ENCODE peak calls at places on chromosomes 1 and 21, in four cellular contexts. L is psoas muscle, W is retinal pigment epithelial cell, U is IMR-90. Y is an unnamed sample.

GRCh38 chr1:2466834-2467554 is 9.1 kb upstream of the PLCH2 start:
- DNase-seq in W (no peak), L (no peak), U (no peak), Y (no peak)

GRCh38 chr1:55288245-55288644 is 73.1 kb upstream of the USP24 start:
- DNase-seq in W (no peak), L (peak), U (no peak), Y (peak)

GRCh38 chr21:41928621-41929220 is 25.1 kb downstream of the C2CD2 start:
- DNase-seq in W (no peak), U (no peak), L (no peak), Y (no peak)

GRCh38 chr1:75855010-75855409 is 58.3 kb downstream of the MSH4 start:
- DNase-seq in W (no peak), L (no peak), U (peak), Y (peak)

GRCh38 chr1:183600136-183600535 is 9.9 kb upstream of the NCF2 start:
- DNase-seq in U (peak), W (peak), L (no peak), Y (peak)

GRCh38 chr1:53413175-53414001 is 45.8 kb upstream of the DMRTB1 start:
- DNase-seq in W (peak), L (no peak), U (peak), Y (peak)

GRCh38 chr1:39940253-39940652 is 14.7 kb upstream of the MFSD2A start:
- DNase-seq in W (no peak), L (no peak), U (no peak), Y (no peak)

GRCh38 chr1:21293537-21294265 is 3.4 kb upstream of the ECE1 start:
- DNase-seq in W (no peak), L (no peak), U (no peak), Y (no peak)

GRCh38 chr1:219745070-219745469 is 132.2 kb upstream of the ZC3H11B start:
- DNase-seq in W (no peak), L (no peak), U (no peak), Y (no peak)

GRCh38 chr1:156419863-156420208 is 50.8 kb downstream of the RHBG start:
- DNase-seq in L (no peak), U (no peak), W (no peak), Y (no peak)

GRCh38 chr1:108512239-108513071 is 47.4 kb upstream of the EEIG2 start:
- DNase-seq in U (peak), W (no peak), L (no peak), Y (peak)

GRCh38 chr1:206890690-206891089 is 6.6 kb upstream of the IL24 start:
- DNase-seq in W (no peak), U (peak), L (no peak), Y (peak)

GRCh38 chr1:235697517-235697916 is 47.9 kb upstream of the GNG4 start:
- DNase-seq in W (no peak), U (peak), L (no peak), Y (peak)

GRCh38 chr1:109827986-109828385 is 64.3 kb upstream of the EPS8L3 start:
- DNase-seq in L (no peak), U (no peak), W (no peak), Y (no peak)

GRCh38 chr1:149987297-149987595 is 23.3 kb downstream of the OTUD7B start:
- DNase-seq in W (no peak), L (no peak), U (no peak), Y (no peak)

GRCh38 chr1:172279951-172280350 is 140.5 kb upstream of the C1orf105 start:
- DNase-seq in L (no peak), W (no peak), U (peak), Y (no peak)

GRCh38 chr1:153509729-153510354 is 25.9 kb downstream of the S100A6 start:
- DNase-seq in L (peak), W (no peak), U (no peak), Y (no peak)

GRCh38 chr1:241306125-241306790 is 50.7 kb downstream of the RGS7 start:
- DNase-seq in L (no peak), U (no peak), W (no peak), Y (no peak)

GRCh38 chr1:241310451-241310850 is 46.6 kb downstream of the RGS7 start:
- DNase-seq in U (peak), L (no peak), W (no peak), Y (no peak)

GRCh38 chr1:241316372-241316771 is 40.6 kb downstream of the RGS7 start:
- DNase-seq in L (no peak), W (no peak), U (no peak), Y (no peak)

DNA sequence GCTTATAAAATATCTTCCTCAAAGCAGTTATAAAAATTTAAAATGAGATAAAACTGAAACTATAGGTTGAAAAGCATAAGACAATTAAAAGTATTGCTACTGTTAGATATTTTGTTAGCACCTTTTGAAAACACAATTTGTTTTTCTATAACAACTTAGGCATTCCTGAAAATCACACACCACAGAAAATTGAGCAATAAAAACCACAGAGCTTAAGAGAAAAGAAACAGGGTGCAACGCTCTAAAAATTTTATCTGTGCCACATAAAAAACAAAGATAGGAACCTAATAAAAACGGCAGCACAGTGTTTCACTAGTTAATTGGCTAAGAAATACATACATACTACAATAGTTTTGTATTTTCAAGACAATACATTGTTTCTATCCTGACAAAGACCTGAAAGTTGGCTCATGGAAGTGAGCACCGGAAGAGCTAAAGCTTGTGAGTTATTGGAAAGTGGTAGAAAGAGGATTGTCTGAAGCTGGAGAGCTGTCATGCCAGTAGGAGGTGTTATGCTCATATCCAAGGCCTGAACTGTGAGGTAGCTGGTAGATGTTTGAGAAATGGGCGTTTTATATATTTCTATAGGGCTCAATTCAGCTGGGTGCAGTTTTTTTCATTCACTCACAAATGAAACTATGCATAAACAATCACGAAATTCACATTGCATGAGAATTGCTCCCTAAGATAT is 45.8 kb downstream of the RGS7 start:
- DNase-seq in L (no peak), W (no peak), U (peak), Y (no peak)
- TF ChIP-seq CTCF in L (no peak), W (no peak), U (peak), Y (no peak)

GRCh38 chr1:6822530-6823359 is 37.5 kb downstream of the CAMTA1 start:
- DNase-seq in U (no peak), L (no peak), W (no peak), Y (no peak)
- H3K4me3 ChIP-seq in U (no peak), L (peak), W (no peak), Y (no peak)

GRCh38 chr1:170927955-170928850 is 7.1 kb upstream of the MROH9 start:
- DNase-seq in L (no peak), U (no peak), W (no peak), Y (no peak)

GRCh38 chr1:170929412-170929834 is 5.9 kb upstream of the MROH9 start:
- DNase-seq in U (peak), W (no peak), L (no peak), Y (peak)

GRCh38 chr1:170929835-170930554 is 5.3 kb upstream of the MROH9 start:
- DNase-seq in U (peak), L (no peak), W (peak), Y (peak)

GRCh38 chr1:170932236-170932635 is 3.1 kb upstream of the MROH9 start:
- DNase-seq in W (no peak), L (no peak), U (no peak), Y (no peak)

GRCh38 chr1:170931650-170932049 is 3.7 kb upstream of the MROH9 start:
- DNase-seq in U (no peak), L (no peak), W (no peak), Y (no peak)
- TF ChIP-seq CTCF in U (no peak), L (no peak), W (no peak), Y (no peak)

GRCh38 chr1:7299994-7300393 is 471.1 kb upstream of the VAMP3 start:
- DNase-seq in L (no peak), U (peak), W (peak), Y (peak)
- H3K4me3 ChIP-seq in L (no peak), U (no peak), W (no peak), Y (no peak)

DNA sequence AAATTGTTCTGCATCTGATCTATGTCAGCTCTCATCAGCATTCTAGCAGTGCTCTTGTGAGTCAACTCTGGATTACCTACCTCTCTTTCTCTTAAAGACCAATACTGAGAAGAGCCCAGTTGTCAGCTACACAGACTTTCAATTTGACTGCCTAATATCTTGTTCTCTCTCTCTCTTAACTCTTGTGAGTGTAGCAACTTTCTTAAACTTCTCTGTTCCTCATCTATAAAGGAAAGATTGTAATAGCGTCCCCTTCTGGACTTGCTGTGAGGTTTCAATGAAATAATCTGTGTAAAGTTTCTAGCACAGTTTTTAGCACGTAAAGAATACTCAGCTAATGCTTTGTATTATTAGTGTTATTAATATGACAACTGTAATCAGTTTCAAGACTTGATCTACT is 499.3 kb upstream of the ADAMTS5 start:
- DNase-seq in L (no peak), W (no peak), U (no peak), Y (no peak)
- TF ChIP-seq CTCF in L (no peak), W (peak), U (peak), Y (no peak)

DNA sequence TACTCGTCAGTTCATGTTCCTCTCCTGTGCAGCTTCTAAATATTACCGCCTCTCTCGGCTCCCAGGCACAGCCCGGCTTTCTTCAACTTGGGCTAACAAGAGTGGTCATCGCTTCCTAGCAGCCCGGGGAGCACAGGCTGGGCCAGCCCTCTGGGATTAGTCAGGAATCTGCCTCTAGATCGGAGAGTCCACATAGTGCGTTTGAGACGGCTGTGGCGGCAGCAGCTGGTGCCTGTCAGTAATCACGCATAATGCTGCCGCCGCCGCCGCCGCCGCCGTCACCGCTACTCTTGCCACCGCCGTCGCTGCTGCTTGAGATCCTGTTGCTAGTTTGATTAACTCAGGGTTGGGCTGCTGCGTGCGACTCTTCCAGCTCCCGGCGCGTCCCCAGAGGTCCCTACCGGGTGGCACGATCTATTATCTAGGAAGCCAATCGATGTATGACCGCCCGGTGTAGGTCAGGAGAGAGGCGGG is at the start of gene RXRG:
- DNase-seq in L (peak), W (peak), U (peak), Y (peak)
- H3K4me3 ChIP-seq in L (peak), W (peak), U (no peak), Y (no peak)

Y was measured in AG10803.